ENCODE peak calls at places on chromosomes 11 and 22, in five cellular contexts. Z is stimulated activated CD8-positive, alpha-beta memory T cell treated with anti-CD3 and anti-CD28 coated beads, Interleukin-7, amount 100 ng/mL, for 48 hours; A is activated effector memory CD4-positive, alpha-beta T cell treated with Interleukin-2 at 50 U/mL for 16 hours; X is activated CD4-positive, alpha-beta T cell treated with anti-CD3 and anti-CD28 coated beads for 36 hours; W is activated CD8-positive, alpha-beta memory T cell treated with anti-CD3 and anti-CD28 coated beads, Interleukin-2, amount 50 U/mL, for 4 hours. G is an unnamed sample.

GRCh38 chr11:91263698-91264097 is 960.9 kb upstream of the FAT3 start:
- DNase-seq in Z (no peak), A (no peak), X (no peak), W (no peak), G (no peak)

GRCh38 chr11:9861860-9862725 is 198.2 kb downstream of the SWAP70 start:
- DNase-seq in Z (no peak), A (peak; percentile 9), X (peak; percentile 71), W (peak; percentile 22), G (peak; percentile 59)

GRCh38 chr11:25769287-25769686 is 562.6 kb upstream of the ANO3 start:
- DNase-seq in Z (no peak), A (no peak), X (no peak), W (no peak), G (no peak)

GRCh38 chr22:37803195-37803635 is 4.5 kb upstream of the GCAT start:
- DNase-seq in Z (no peak), A (no peak), X (no peak), W (no peak), G (peak; percentile 53)

GRCh38 chr22:46761539-46762237 is 762 bp upstream of the TBC1D22A start:
- DNase-seq in Z (no peak), A (no peak), X (peak; percentile 42), W (no peak), G (no peak)

GRCh38 chr11:10295056-10295901 is 1.3 kb upstream of the SBF2 start:
- DNase-seq in Z (no peak), A (no peak), X (no peak), W (no peak), G (no peak)

GRCh38 chr11:12189543-12190235 is 79.3 kb downstream of the MICAL2 start:
- DNase-seq in Z (peak; percentile 65), A (peak; percentile 60), X (peak; percentile 61), W (no peak), G (no peak)

GRCh38 chr11:27208846-27209245 is 154.2 kb downstream of the CCDC34 start:
- DNase-seq in Z (no peak), A (no peak), X (no peak), W (no peak), G (no peak)

GRCh38 chr11:133966924-133967598 is 10.3 kb upstream of the IGSF9B start:
- DNase-seq in Z (peak; percentile 62), A (peak; percentile 56), X (peak; percentile 88), W (peak; percentile 77), G (peak; percentile 73)

GRCh38 chr11:111046291-111046690 is 199.2 kb upstream of the POU2AF2 start:
- DNase-seq in Z (no peak), A (no peak), X (no peak), W (no peak), G (no peak)

GRCh38 chr11:65136515-65137096 is 2.3 kb upstream of the SYVN1 start:
- DNase-seq in Z (no peak), A (no peak), X (no peak), W (no peak), G (no peak)

GRCh38 chr11:113874920-113875413 is 405 bp downstream of the USP28 start:
- DNase-seq in Z (peak; percentile 15), A (no peak), X (no peak), W (no peak), G (no peak)

GRCh38 chr11:12287374-12288211 is 89.8 kb upstream of the PARVA start:
- DNase-seq in Z (no peak), A (no peak), X (no peak), W (no peak), G (peak; percentile 78)

GRCh38 chr22:25350551-25350971 is 131.1 kb downstream of the CRYBB2 start:
- DNase-seq in Z (no peak), A (no peak), X (no peak), W (no peak), G (peak; percentile 37)

GRCh38 chr22:44990328-44990727 is 19.5 kb downstream of the PHF21B start:
- DNase-seq in Z (no peak), A (no peak), X (no peak), W (no peak), G (no peak)

GRCh38 chr22:38925571-38926041 is 31.8 kb upstream of the APOBEC3A start:
- DNase-seq in Z (no peak), A (no peak), X (no peak), W (no peak), G (no peak)

GRCh38 chr11:8652140-8652539 is 30.3 kb downstream of the TRIM66 start:
- DNase-seq in Z (no peak), A (no peak), X (no peak), W (no peak), G (no peak)

GRCh38 chr22:50078246-50078645 is 7.0 kb downstream of the MLC1 start:
- DNase-seq in Z (no peak), A (no peak), X (no peak), W (no peak), G (no peak)

GRCh38 chr11:24760681-24761080 is 263.8 kb downstream of the LUZP2 start:
- DNase-seq in Z (no peak), A (no peak), X (no peak), W (no peak), G (no peak)

GRCh38 chr22:24179478-24180210 is 1.6 kb upstream of the SUSD2 start:
- DNase-seq in Z (no peak), A (no peak), X (no peak), W (no peak), G (no peak)

GRCh38 chr22:50175191-50175461 is 4.6 kb downstream of the PANX2 start:
- DNase-seq in Z (no peak), A (no peak), X (no peak), W (no peak), G (no peak)

GRCh38 chr11:44120169-44120568 is 24.7 kb downstream of the EXT2 start:
- DNase-seq in Z (no peak), A (no peak), X (peak; percentile 13), W (no peak), G (no peak)

GRCh38 chr11:66002648-66003225 is 434 bp downstream of the BANF1 start:
- DNase-seq in Z (no peak), A (no peak), X (no peak), W (peak; percentile 76), G (no peak)

GRCh38 chr11:26621147-26621546 is 49.1 kb upstream of the MUC15 start:
- DNase-seq in Z (no peak), A (no peak), X (no peak), W (no peak), G (no peak)

GRCh38 chr11:82927264-82927880 is 25.8 kb downstream of the DDIAS start:
- DNase-seq in Z (no peak), A (no peak), X (peak; percentile 22), W (peak; percentile 19), G (no peak)

GRCh38 chr11:6315811-6316425 is 4.4 kb downstream of the CAVIN3 start:
- DNase-seq in Z (no peak), A (no peak), X (peak; percentile 59), W (no peak), G (peak; percentile 76)

GRCh38 chr11:122343247-122343646 is 227.2 kb upstream of the BLID start:
- DNase-seq in Z (no peak), A (no peak), X (no peak), W (no peak), G (no peak)

GRCh38 chr22:49751318-49751967 is 76.2 kb downstream of the BRD1 start:
- DNase-seq in Z (no peak), A (no peak), X (no peak), W (no peak), G (peak; percentile 42)

GRCh38 chr11:100789500-100789899 is 102.4 kb downstream of the ARHGAP42 start:
- DNase-seq in Z (no peak), A (no peak), X (no peak), W (no peak), G (no peak)

G was measured in ecto neural progenitor cell.